ENCODE peak calls at places on chromosomes 11 and 22, in six cellular contexts. X is GM13977, Z is A549, U is cardiac muscle cell, E is fibroblast of lung, V is Calu3. Q is an unnamed sample.

GRCh38 chr11:68840661-68841653 is 759 bp downstream of the CPT1A start:
- DNase-seq in X (peak), Z (no peak), U (peak), E (peak), V (peak), Q (no peak)

GRCh38 chr11:45156201-45156600 is 9.8 kb downstream of the PRDM11 start:
- DNase-seq in X (no peak), Z (no peak), U (no peak), E (no peak), V (no peak), Q (no peak)

GRCh38 chr11:3136542-3137455 is 28.3 kb downstream of the OSBPL5 start:
- DNase-seq in X (no peak), Z (no peak), U (no peak), E (no peak), V (no peak), Q (no peak)

GRCh38 chr11:117759305-117759704 is 37.7 kb downstream of the DSCAML1 start:
- DNase-seq in X (no peak), Z (no peak), U (peak), E (no peak), V (no peak), Q (no peak)

GRCh38 chr22:38203855-38204497 is 2.2 kb downstream of the MAFF start:
- DNase-seq in X (no peak), Z (no peak), U (no peak), E (peak), V (no peak), Q (no peak)

GRCh38 chr11:36235750-36236149 is 53.5 kb downstream of the COMMD9 start:
- DNase-seq in X (no peak), Z (no peak), U (no peak), E (peak), V (no peak), Q (no peak)

GRCh38 chr22:31567702-31568101 is 71.4 kb downstream of the SFI1 start:
- DNase-seq in X (no peak), Z (no peak), U (no peak), E (no peak), V (no peak), Q (no peak)

GRCh38 chr11:66492161-66492865 is 12.1 kb downstream of the DPP3 start:
- DNase-seq in X (no peak), Z (no peak), U (no peak), E (peak), V (no peak), Q (no peak)

GRCh38 chr11:32385998-32386397 is 49.3 kb downstream of the WT1 start:
- DNase-seq in X (no peak), Z (peak), U (peak), E (peak), V (peak), Q (no peak)

GRCh38 chr22:43625242-43625641 is 186.9 kb downstream of the EFCAB6 start:
- DNase-seq in X (no peak), Z (peak), U (no peak), E (peak), V (no peak), Q (no peak)

GRCh38 chr11:27028653-27029052 is 12.0 kb upstream of the BBOX1 start:
- DNase-seq in X (no peak), Z (no peak), U (no peak), E (peak), V (no peak), Q (no peak)

GRCh38 chr22:38167988-38168407 is 13.6 kb downstream of the PLA2G6 start:
- DNase-seq in X (no peak), Z (no peak), U (no peak), E (no peak), V (peak), Q (no peak)

GRCh38 chr11:110984147-110984546 is 261.4 kb upstream of the POU2AF2 start:
- DNase-seq in X (no peak), Z (no peak), U (no peak), E (peak), V (no peak), Q (no peak)

GRCh38 chr11:1237128-1237580 is 14.3 kb downstream of the MUC5B start:
- DNase-seq in X (no peak), Z (no peak), U (no peak), E (no peak), V (peak), Q (no peak)

DNA sequence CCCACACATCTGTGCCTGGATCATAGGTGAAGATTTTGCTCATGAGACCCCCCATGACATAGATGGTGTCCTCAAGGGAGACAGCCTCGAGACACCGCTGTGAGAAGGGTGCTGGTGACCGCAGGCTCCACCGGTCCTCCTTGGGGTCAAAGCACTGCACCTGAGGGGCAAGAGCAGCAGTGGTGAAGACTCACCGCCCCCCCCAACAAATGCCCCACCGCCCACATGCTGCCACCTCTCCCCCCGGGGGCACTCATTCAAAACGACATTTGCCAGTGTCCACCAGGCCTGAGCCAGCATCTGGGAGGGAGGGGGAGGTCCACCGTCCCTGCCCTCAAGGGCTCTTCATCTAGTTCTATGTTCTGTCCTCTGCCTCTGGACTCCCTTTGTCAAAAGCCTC is 9.3 kb downstream of the KLHL35 start:
- DNase-seq in X (no peak), Z (no peak), U (no peak), E (no peak), V (no peak), Q (no peak)
- TF ChIP-seq CTCF in X (no peak), Z (no peak), U (no peak), E (no peak), V (no peak), Q (no peak)

GRCh38 chr11:78715639-78716311 is 141.1 kb upstream of the NARS2 start:
- DNase-seq in X (peak), Z (peak), U (peak), E (peak), V (peak), Q (peak)
- TF ChIP-seq CTCF in X (peak), Z (peak), U (peak), E (peak), V (peak), Q (peak)

DNA sequence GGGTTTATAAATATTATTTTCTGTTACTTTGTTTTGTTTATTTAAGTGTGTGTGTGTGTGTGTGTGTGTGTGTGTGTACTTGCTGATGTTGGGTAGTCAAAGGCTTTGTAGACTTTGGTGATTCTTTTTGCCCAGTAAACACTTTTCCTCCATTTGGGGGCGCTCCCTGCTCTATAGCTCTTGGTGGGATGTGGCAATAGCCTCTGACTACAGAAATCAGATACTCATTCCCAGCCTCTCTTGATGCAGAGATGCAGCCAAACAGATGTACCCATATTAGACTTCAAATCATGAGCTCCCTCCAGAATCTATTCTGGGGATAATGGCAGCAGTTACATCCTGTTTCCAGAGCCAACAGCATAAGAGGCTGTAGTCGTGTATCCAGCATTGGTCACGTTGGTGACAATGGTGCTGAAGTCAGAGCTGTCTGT is 33.4 kb upstream of the APOL5 start:
- DNase-seq in X (no peak), Z (no peak), U (peak), E (peak), V (peak), Q (no peak)
- TF ChIP-seq CTCF in X (peak), Z (no peak), U (peak), E (peak), V (no peak), Q (no peak)

DNA sequence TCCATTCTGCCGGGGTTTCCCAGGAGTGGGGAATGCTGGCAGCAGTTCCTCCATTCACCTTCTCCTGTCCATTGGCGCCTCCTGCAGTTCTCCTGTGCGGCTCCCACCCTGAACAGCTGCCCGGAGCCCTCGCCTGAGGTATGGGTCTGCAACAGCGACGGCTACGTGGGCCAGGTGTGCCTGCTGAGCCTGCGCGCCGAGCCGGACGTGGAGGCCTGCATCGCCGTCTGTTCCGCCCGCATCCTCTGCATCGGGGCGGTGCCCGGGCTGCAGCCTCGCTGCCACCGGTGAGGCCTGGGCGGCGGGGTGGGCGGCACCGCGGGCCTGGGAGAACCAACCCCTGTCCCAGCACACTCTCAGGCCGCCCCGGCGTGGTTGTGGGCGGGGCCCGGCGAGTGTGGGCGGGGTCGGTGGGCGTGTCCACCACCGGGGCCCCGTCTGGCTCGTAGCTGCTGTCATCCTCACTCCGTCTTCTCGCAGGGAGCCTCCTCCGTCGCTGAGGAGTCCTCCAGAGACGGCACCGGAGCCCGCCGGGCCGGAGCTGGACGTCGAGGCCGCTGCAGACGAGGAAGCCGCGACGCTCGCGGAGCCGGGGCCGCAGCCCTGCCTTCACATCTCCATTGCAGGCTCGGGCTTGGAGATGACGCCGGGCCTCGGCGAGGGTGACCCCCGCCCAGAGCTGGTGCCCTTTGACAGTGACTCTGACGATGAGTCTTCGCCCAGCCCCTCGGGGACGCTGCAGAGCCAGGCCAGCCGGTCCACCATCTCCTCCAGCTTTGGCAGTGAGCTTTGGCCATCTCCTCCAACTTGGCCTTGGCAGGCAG is 14.0 kb upstream of the RELT start:
- DNase-seq in X (no peak), Z (no peak), U (no peak), E (no peak), V (no peak), Q (no peak)
- TF ChIP-seq CTCF in X (no peak), Z (no peak), U (no peak), E (no peak), V (no peak), Q (no peak)

GRCh38 chr11:17932472-17932871 is 80.4 kb downstream of the SERGEF start:
- DNase-seq in X (no peak), Z (no peak), U (no peak), E (no peak), V (no peak), Q (no peak)
- TF ChIP-seq CTCF in X (no peak), Z (peak), U (peak), E (no peak), V (no peak), Q (no peak)

GRCh38 chr11:120712862-120713770 is 201.6 kb downstream of the GRIK4 start:
- DNase-seq in X (no peak), Z (no peak), U (no peak), E (no peak), V (no peak), Q (no peak)

GRCh38 chr11:120717623-120718022 is 206.1 kb downstream of the GRIK4 start:
- DNase-seq in X (no peak), Z (no peak), U (no peak), E (no peak), V (no peak), Q (no peak)

GRCh38 chr11:120714448-120714847 is 202.9 kb downstream of the GRIK4 start:
- DNase-seq in X (no peak), Z (no peak), U (no peak), E (no peak), V (no peak), Q (no peak)

GRCh38 chr11:120717042-120717441 is 205.5 kb downstream of the GRIK4 start:
- DNase-seq in X (no peak), Z (no peak), U (no peak), E (no peak), V (no peak), Q (no peak)

DNA sequence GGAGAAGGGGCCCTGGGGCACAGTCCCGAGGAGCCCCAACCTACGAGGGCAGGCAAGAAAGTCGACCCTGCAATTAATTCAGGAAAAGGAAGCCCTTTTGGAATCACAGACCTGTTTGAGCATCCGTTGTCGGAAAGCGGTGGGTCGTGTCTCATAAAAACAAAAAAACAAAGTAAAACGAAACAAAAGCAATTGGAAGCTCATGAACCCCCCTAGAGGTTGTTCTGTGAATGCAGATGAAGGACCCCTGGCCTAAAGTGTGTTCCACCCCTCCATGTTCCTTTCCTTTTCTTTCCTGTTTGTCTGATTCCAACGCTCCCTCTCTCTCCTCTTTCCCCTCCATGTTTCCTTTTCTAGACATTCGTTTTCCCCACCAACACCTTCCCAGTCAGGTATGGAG is 203.7 kb downstream of the GRIK4 start:
- DNase-seq in X (peak), Z (peak), U (no peak), E (no peak), V (no peak), Q (no peak)
- TF ChIP-seq CTCF in X (peak), Z (peak), U (peak), E (peak), V (peak), Q (peak)

GRCh38 chr11:9731256-9731655 is 67.4 kb downstream of the SWAP70 start:
- DNase-seq in X (no peak), Z (no peak), U (no peak), E (no peak), V (no peak), Q (no peak)

GRCh38 chr11:9735236-9735635 is 71.4 kb downstream of the SWAP70 start:
- DNase-seq in X (no peak), Z (no peak), U (no peak), E (no peak), V (no peak), Q (no peak)

GRCh38 chr11:9735919-9736318 is 72.0 kb downstream of the SWAP70 start:
- DNase-seq in X (no peak), Z (no peak), U (no peak), E (no peak), V (no peak), Q (no peak)

GRCh38 chr11:9733212-9733611 is 69.3 kb downstream of the SWAP70 start:
- DNase-seq in X (no peak), Z (no peak), U (no peak), E (no peak), V (no peak), Q (no peak)

DNA sequence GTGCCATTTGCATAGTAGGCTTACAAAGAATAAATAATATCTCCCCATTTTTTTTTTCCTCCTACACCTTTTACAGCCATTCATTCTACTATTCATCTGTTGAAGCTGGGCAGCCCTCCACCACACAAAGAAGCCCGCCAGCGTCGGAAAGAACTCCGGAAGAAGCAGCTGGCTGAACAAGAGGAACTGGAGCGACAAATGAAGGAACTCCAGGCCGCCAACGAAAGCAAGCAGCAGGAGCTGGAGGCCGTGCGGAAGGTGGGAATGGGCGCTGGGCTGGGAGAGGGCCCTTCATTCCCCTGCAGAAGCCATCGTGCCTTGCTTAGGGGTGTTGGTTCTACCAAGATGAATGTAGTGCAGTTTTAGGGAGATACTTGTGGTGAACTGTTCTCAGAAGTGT is 68.6 kb downstream of the SWAP70 start:
- DNase-seq in X (no peak), Z (no peak), U (no peak), E (no peak), V (no peak), Q (no peak)
- TF ChIP-seq CTCF in X (no peak), Z (no peak), U (no peak), E (no peak), V (no peak), Q (no peak)

DNA sequence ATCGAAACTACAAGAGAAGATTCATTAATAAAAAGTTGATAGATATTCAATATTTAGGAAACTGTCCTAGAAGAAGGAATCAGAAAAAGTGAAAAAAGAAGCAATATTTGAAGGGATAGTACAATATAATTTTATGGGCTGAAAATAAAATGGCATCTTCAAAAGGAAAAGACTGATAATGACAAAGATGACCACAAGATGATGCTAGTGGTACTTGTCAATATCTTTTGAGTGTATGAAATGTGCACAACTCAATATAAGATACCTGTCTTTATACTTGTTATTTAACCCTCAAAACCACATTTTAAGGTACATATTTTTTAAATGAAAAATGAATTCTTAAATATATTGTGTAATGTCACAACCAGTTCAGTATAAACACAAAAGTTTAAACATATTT is 1059.6 kb upstream of the RAG2 start:
- DNase-seq in X (no peak), Z (no peak), U (no peak), E (peak), V (no peak), Q (no peak)
- TF ChIP-seq CTCF in X (peak), Z (no peak), U (peak), E (no peak), V (no peak), Q (peak)

DNA sequence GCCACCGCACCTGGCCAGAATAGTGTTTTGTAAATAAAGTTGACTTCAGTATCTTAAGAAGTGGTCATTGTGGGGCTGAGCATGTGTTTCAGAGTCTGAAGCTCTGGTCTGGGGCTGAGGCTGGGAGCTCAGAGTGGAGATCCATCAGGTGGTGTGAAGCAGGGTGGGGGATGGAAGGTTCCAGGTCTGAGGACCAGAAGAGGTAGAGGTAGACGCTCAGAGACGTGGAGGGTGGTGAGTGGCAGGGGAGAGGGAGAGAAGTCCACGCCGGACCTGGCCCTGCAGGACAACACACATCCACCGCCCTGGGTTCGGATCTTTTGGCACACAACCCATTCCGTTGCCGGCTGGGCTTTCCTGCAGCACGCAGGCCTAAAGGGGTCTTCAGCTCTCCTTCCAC is 40.7 kb downstream of the ARHGAP8 start:
- DNase-seq in X (no peak), Z (no peak), U (no peak), E (no peak), V (no peak), Q (no peak)
- TF ChIP-seq CTCF in X (no peak), Z (no peak), U (no peak), E (no peak), V (no peak), Q (no peak)

DNA sequence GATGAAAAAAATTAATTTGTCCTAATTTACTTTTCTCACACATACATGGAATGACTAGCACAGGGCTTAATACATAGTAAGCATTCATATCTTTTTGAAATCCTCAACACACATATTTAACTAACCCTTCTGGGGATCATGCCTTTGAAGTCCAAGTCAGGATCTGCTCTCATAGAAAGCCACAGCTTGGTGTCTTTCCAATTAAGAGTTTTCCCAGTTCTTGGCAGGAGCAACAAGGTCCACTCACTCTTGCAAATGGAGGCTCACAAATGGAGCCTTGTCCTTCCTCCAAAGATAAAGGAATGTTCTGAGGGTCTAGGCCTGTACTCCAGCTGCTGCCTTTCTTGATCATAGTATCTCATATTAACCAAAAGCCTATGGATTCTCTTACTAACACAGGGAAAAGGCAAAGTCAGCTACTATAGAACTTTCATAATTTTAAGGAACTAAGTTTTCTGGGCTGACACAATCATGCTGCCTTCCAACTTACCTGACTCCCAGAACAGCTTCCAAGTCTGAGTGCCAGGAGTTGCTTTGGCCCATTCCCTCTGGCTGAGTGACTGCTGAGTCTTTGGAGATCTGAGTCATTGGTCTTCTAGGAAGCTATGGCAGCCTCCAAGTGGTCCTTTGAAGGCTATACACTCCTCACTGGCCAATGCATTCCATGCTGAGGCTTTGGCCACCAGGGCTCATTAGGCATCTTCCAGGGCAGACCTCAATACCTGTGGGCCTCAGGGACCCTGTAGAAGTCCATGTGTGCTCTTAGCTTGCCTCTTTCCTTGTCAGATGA is 25.8 kb upstream of the NUCB2 start:
- DNase-seq in X (no peak), Z (no peak), U (no peak), E (peak), V (no peak), Q (no peak)
- TF ChIP-seq CTCF in X (no peak), Z (no peak), U (no peak), E (no peak), V (no peak), Q (no peak)